ENCODE peak calls at places on chromosomes 12 and 14, in four cellular contexts. One of them, this sample, is unnamed.
A peak's percentile ranks its signal among the peaks of the same experiment; 100 is the strongest.

GRCh38 chr14:61132336-61132735 is 148.8 kb downstream of the TMEM30B start:
- DNase-seq in stimulated activated CD4-positive, alpha-beta T cell treated with anti-CD3 and anti-CD28 coated beads, Interleukin-15, amount 100 ng/mL, for 48 hours: no peak
- DNase-seq in adrenal gland: no peak
- DNase-seq in NCI-H1417: no peak
- DNase-seq in this sample: no peak

GRCh38 chr14:96634896-96635295 is 132.7 kb downstream of the PAPOLA start:
- DNase-seq in stimulated activated CD4-positive, alpha-beta T cell treated with anti-CD3 and anti-CD28 coated beads, Interleukin-15, amount 100 ng/mL, for 48 hours: no peak
- DNase-seq in adrenal gland: no peak
- DNase-seq in NCI-H1417: no peak
- DNase-seq in this sample: no peak

GRCh38 chr12:116982721-116983502 is 72.2 kb downstream of the FBXW8 start:
- DNase-seq in stimulated activated CD4-positive, alpha-beta T cell treated with anti-CD3 and anti-CD28 coated beads, Interleukin-15, amount 100 ng/mL, for 48 hours: no peak
- DNase-seq in adrenal gland: no peak
- DNase-seq in NCI-H1417: no peak
- DNase-seq in this sample: no peak

GRCh38 chr12:17928708-17929366 is 161.2 kb downstream of the RERGL start:
- DNase-seq in stimulated activated CD4-positive, alpha-beta T cell treated with anti-CD3 and anti-CD28 coated beads, Interleukin-15, amount 100 ng/mL, for 48 hours: no peak
- DNase-seq in adrenal gland: no peak
- DNase-seq in NCI-H1417: peak; percentile 38
- DNase-seq in this sample: peak; percentile 16

GRCh38 chr12:76113800-76114757 is 29.6 kb upstream of the NAP1L1 start:
- DNase-seq in stimulated activated CD4-positive, alpha-beta T cell treated with anti-CD3 and anti-CD28 coated beads, Interleukin-15, amount 100 ng/mL, for 48 hours: no peak
- DNase-seq in adrenal gland: no peak
- DNase-seq in NCI-H1417: no peak
- DNase-seq in this sample: no peak

GRCh38 chr12:65323025-65323424 is 44.5 kb downstream of the MSRB3 start:
- DNase-seq in stimulated activated CD4-positive, alpha-beta T cell treated with anti-CD3 and anti-CD28 coated beads, Interleukin-15, amount 100 ng/mL, for 48 hours: no peak
- DNase-seq in adrenal gland: no peak
- DNase-seq in NCI-H1417: no peak
- DNase-seq in this sample: no peak

GRCh38 chr14:51616724-51617409 is 34.8 kb upstream of the FRMD6 start:
- DNase-seq in stimulated activated CD4-positive, alpha-beta T cell treated with anti-CD3 and anti-CD28 coated beads, Interleukin-15, amount 100 ng/mL, for 48 hours: no peak
- DNase-seq in adrenal gland: peak; percentile 67
- DNase-seq in NCI-H1417: no peak
- DNase-seq in this sample: no peak

GRCh38 chr12:21940972-21941521 is at the start of gene ABCC9:
- DNase-seq in stimulated activated CD4-positive, alpha-beta T cell treated with anti-CD3 and anti-CD28 coated beads, Interleukin-15, amount 100 ng/mL, for 48 hours: no peak
- DNase-seq in adrenal gland: peak; percentile 52
- DNase-seq in NCI-H1417: no peak
- DNase-seq in this sample: no peak

GRCh38 chr14:78319411-78319810 is 149.2 kb downstream of the NRXN3 start:
- DNase-seq in stimulated activated CD4-positive, alpha-beta T cell treated with anti-CD3 and anti-CD28 coated beads, Interleukin-15, amount 100 ng/mL, for 48 hours: no peak
- DNase-seq in adrenal gland: no peak
- DNase-seq in NCI-H1417: no peak
- DNase-seq in this sample: no peak